ENCODE peak calls at places on chromosomes 13 and 19, in four cellular contexts. O is K562, V is GM12878, U is GM12891. G is an unnamed sample.

GRCh38 chr13:108086678-108087077 is 128.7 kb downstream of the LIG4 start:
- DNase-seq in O (no peak), V (no peak), U (no peak), G (no peak)

GRCh38 chr19:5880604-5881078 is 10.3 kb upstream of the FUT5 start:
- DNase-seq in O (no peak), V (no peak), U (no peak), G (no peak)

GRCh38 chr13:109156181-109156935 is 526.9 kb downstream of the MYO16 start:
- DNase-seq in O (no peak), V (no peak), U (no peak), G (no peak)

GRCh38 chr19:31289381-31289880 is 59.8 kb downstream of the TSHZ3 start:
- DNase-seq in O (no peak), V (no peak), U (no peak), G (no peak)

GRCh38 chr19:11499890-11500420 is 5.7 kb downstream of the ZNF653 start:
- DNase-seq in O (peak), V (no peak), U (no peak), G (no peak)

GRCh38 chr13:25657062-25657588 is 285.4 kb downstream of the ATP8A2 start:
- DNase-seq in O (no peak), V (no peak), U (no peak), G (no peak)

GRCh38 chr13:79775830-79776229 is 294.9 kb downstream of the NDFIP2 start:
- DNase-seq in O (no peak), V (no peak), U (peak), G (peak)

GRCh38 chr19:409006-409514 is at the start of gene C2CD4C:
- DNase-seq in O (peak), V (no peak), U (no peak), G (no peak)

GRCh38 chr19:46412034-46412982 is 1.1 kb downstream of the CCDC8 start:
- DNase-seq in O (peak), V (no peak), U (no peak), G (no peak)

GRCh38 chr19:6459356-6460098 is at the start of gene SLC25A23:
- DNase-seq in O (peak), V (peak), U (peak), G (peak)

GRCh38 chr19:47813304-47813994 is 8.3 kb upstream of the CRX start:
- DNase-seq in O (peak), V (no peak), U (peak), G (peak)

GRCh38 chr19:16888629-16889371 is at the start of gene F2RL3:
- DNase-seq in O (peak), V (no peak), U (peak), G (peak)

GRCh38 chr13:45331981-45332830 is 8.8 kb downstream of the TPT1 start:
- DNase-seq in O (no peak), V (no peak), U (no peak), G (peak)

GRCh38 chr19:17718988-17719711 is at the start of gene MAP1S:
- DNase-seq in O (peak), V (no peak), U (peak), G (peak)

GRCh38 chr13:32179708-32180107 is 135.5 kb downstream of the ZAR1L start:
- DNase-seq in O (no peak), V (no peak), U (no peak), G (no peak)

GRCh38 chr13:33260168-33261098 is 25.1 kb downstream of the STARD13 start:
- DNase-seq in O (no peak), V (no peak), U (no peak), G (no peak)

GRCh38 chr13:99434258-99434788 is 66.9 kb upstream of the TM9SF2 start:
- DNase-seq in O (peak), V (no peak), U (no peak), G (no peak)

GRCh38 chr13:85283408-85283807 is 515.8 kb downstream of the SLITRK6 start:
- DNase-seq in O (no peak), V (no peak), U (no peak), G (no peak)

GRCh38 chr19:41532526-41532925 is 43.4 kb upstream of the CEACAM21 start:
- DNase-seq in O (no peak), V (no peak), U (no peak), G (no peak)

GRCh38 chr19:34732548-34733255 is 1.3 kb upstream of the ZNF181 start:
- DNase-seq in O (peak), V (no peak), U (no peak), G (no peak)

GRCh38 chr19:591099-591958 is 1.6 kb downstream of the HCN2 start:
- DNase-seq in O (peak), V (no peak), U (no peak), G (no peak)

GRCh38 chr19:10219678-10220077 is 11.5 kb downstream of the S1PR2 start:
- DNase-seq in O (peak), V (peak), U (no peak), G (no peak)

GRCh38 chr19:41624515-41624914 is 2.4 kb downstream of the CEACAM4 start:
- DNase-seq in O (no peak), V (no peak), U (no peak), G (no peak)

GRCh38 chr19:35856001-35856400 is 710 bp upstream of the KIRREL2 start:
- DNase-seq in O (peak), V (no peak), U (no peak), G (no peak)

GRCh38 chr19:16040642-16041041 is 35.7 kb upstream of the TPM4 start:
- DNase-seq in O (no peak), V (no peak), U (no peak), G (no peak)

GRCh38 chr13:33353210-33353609 is 67.7 kb upstream of the STARD13 start:
- DNase-seq in O (no peak), V (peak), U (peak), G (peak)

GRCh38 chr13:36919206-36919832 is 719 bp downstream of the SMAD9 start:
- DNase-seq in O (peak), V (no peak), U (no peak), G (no peak)

GRCh38 chr19:46006411-46006810 is 11.1 kb downstream of the CCDC61 start:
- DNase-seq in O (no peak), V (no peak), U (no peak), G (no peak)

GRCh38 chr19:51726049-51726448 is 2.3 kb upstream of the HAS1 start:
- DNase-seq in O (peak), V (no peak), U (no peak), G (no peak)

GRCh38 chr19:55689366-55690108 is 14.5 kb downstream of the EPN1 start:
- DNase-seq in O (no peak), V (no peak), U (no peak), G (no peak)

GRCh38 chr13:23427342-23428182 is 5.9 kb downstream of the SACS start:
- DNase-seq in O (no peak), V (no peak), U (no peak), G (no peak)

GRCh38 chr13:33270906-33271538 is 14.5 kb downstream of the STARD13 start:
- DNase-seq in O (no peak), V (no peak), U (no peak), G (no peak)

GRCh38 chr13:20901668-20902437 is 693 bp downstream of the XPO4 start:
- DNase-seq in O (peak), V (no peak), U (peak), G (peak)

GRCh38 chr19:7533281-7533819 is 2.2 kb upstream of the PNPLA6 start:
- DNase-seq in O (no peak), V (no peak), U (no peak), G (no peak)

GRCh38 chr13:37492741-37493514 is 105.6 kb downstream of the POSTN start:
- DNase-seq in O (no peak), V (no peak), U (no peak), G (no peak)

GRCh38 chr13:89514534-89515312 is 1832.8 kb upstream of the MIR17HG start:
- DNase-seq in O (no peak), V (no peak), U (no peak), G (no peak)

GRCh38 chr19:35124098-35125060 is 8.8 kb downstream of the FXYD3 start:
- DNase-seq in O (peak), V (peak), U (peak), G (peak)

GRCh38 chr13:41587490-41587889 is 130.1 kb downstream of the RGCC start:
- DNase-seq in O (no peak), V (no peak), U (no peak), G (no peak)

GRCh38 chr19:53594811-53595509 is 36.8 kb upstream of the DPRX start:
- DNase-seq in O (peak), V (no peak), U (no peak), G (no peak)

GRCh38 chr19:6424190-6424938 is at the start of gene KHSRP:
- DNase-seq in O (peak), V (no peak), U (no peak), G (no peak)

GRCh38 chr13:102002271-102002670 is 399.6 kb downstream of the FGF14 start:
- DNase-seq in O (no peak), V (no peak), U (no peak), G (no peak)

GRCh38 chr13:101998129-101998528 is 403.7 kb downstream of the FGF14 start:
- DNase-seq in O (no peak), V (no peak), U (no peak), G (no peak)

GRCh38 chr13:102000764-102001163 is 401.1 kb downstream of the FGF14 start:
- DNase-seq in O (no peak), V (no peak), U (no peak), G (no peak)

DNA sequence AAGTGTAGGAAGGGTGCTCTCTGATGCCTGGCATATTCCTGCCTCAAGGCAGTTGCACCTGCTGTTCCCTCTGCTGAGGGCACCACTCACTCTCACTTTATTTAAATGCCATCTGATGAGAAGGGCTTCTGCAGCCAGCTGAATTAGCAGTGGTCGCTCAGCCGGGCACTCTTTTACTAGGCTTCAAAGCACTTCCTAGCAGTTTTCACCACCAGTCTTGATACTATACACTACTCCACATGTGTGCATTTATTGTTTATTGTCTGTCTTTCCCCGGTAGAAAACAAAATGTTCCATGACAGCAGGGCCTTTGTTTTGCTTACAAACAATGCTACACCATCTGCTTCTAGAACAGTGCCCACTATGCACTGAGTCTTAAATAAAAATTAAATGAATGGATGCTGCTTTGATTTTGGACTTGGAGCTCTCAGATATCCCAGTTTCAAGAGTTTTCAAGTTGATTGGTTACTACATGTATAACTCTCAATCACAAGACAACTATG is 404.9 kb downstream of the FGF14 start:
- DNase-seq in O (no peak), V (no peak), U (no peak), G (no peak)
- TF ChIP-seq SPI1 in O (no peak), V (no peak), U (no peak), G (no peak)

GRCh38 chr13:86633346-86633745 is 834.1 kb upstream of the SLITRK6 start:
- DNase-seq in O (no peak), V (no peak), U (no peak), G (no peak)
- TF ChIP-seq SPI1 in O (no peak), V (no peak), U (no peak), G (no peak)

GRCh38 chr13:105787518-105788085 is 747.9 kb downstream of the EFNB2 start:
- DNase-seq in O (no peak), V (no peak), U (no peak), G (no peak)
- TF ChIP-seq SPI1 in O (no peak), V (no peak), U (no peak), G (no peak)

GRCh38 chr19:29779921-29780320 is 31.9 kb upstream of the CCNE1 start:
- DNase-seq in O (no peak), V (no peak), U (no peak), G (no peak)
- TF ChIP-seq SPI1 in O (no peak), V (no peak), U (no peak), G (no peak)